ENCODE peak calls at places on chromosomes 13 and 19, in eight cellular contexts. F, W, Y, X, U, N, G and H are unnamed samples.

GRCh38 chr19:12695090-12695489 is 1.3 kb downstream of the FBXW9 start:
- DNase-seq in F (no peak), W (no peak), Y (no peak), X (no peak), U (no peak), N (no peak), G (no peak), H (no peak)

GRCh38 chr13:45119469-45119989 is 781 bp upstream of the GTF2F2 start:
- DNase-seq in F (peak; percentile 78), W (peak; percentile 59), Y (peak; percentile 45), X (peak; percentile 5), U (peak; percentile 65), N (peak; percentile 53), G (no peak), H (no peak)

GRCh38 chr13:55439450-55439849 is 1701.3 kb upstream of the PRR20A start:
- DNase-seq in F (no peak), W (no peak), Y (no peak), X (no peak), U (no peak), N (no peak), G (no peak), H (no peak)

GRCh38 chr13:97905517-97905916 is 48.0 kb upstream of the IPO5 start:
- DNase-seq in F (peak; percentile 31), W (no peak), Y (no peak), X (no peak), U (no peak), N (no peak), G (no peak), H (no peak)

GRCh38 chr19:46408611-46409039 is 4.7 kb downstream of the CCDC8 start:
- DNase-seq in F (peak; percentile 79), W (peak; percentile 23), Y (no peak), X (no peak), U (no peak), N (no peak), G (no peak), H (no peak)

GRCh38 chr13:112711528-112712265 is 21.9 kb downstream of the ATP11A start:
- DNase-seq in F (peak; percentile 99), W (no peak), Y (peak; percentile 97), X (no peak), U (peak; percentile 25), N (peak; percentile 83), G (peak; percentile 52), H (peak; percentile 51)

GRCh38 chr13:73001971-73002370 is 56.8 kb upstream of the KLF5 start:
- DNase-seq in F (no peak), W (no peak), Y (peak; percentile 20), X (no peak), U (no peak), N (no peak), G (no peak), H (no peak)

GRCh38 chr13:22447132-22447886 is 733.5 kb upstream of the SGCG start:
- DNase-seq in F (no peak), W (no peak), Y (no peak), X (no peak), U (no peak), N (no peak), G (no peak), H (no peak)

GRCh38 chr13:73633817-73634449 is 500.3 kb downstream of the KLF12 start:
- DNase-seq in F (peak; percentile 10), W (no peak), Y (no peak), X (no peak), U (no peak), N (no peak), G (no peak), H (no peak)

GRCh38 chr19:3810708-3811355 is 24.7 kb upstream of the MATK start:
- DNase-seq in F (no peak), W (no peak), Y (no peak), X (no peak), U (no peak), N (no peak), G (no peak), H (no peak)

GRCh38 chr13:79468819-79469218 is 12.1 kb upstream of the NDFIP2 start:
- DNase-seq in F (no peak), W (no peak), Y (no peak), X (no peak), U (no peak), N (no peak), G (no peak), H (no peak)

GRCh38 chr19:47649588-47649987 is 40.7 kb downstream of the BICRA start:
- DNase-seq in F (no peak), W (no peak), Y (no peak), X (no peak), U (no peak), N (no peak), G (no peak), H (no peak)

GRCh38 chr19:30621326-30621920 is 249.2 kb downstream of the ZNF536 start:
- DNase-seq in F (no peak), W (no peak), Y (no peak), X (no peak), U (no peak), N (no peak), G (no peak), H (no peak)

GRCh38 chr13:50521191-50521590 is 322.3 kb downstream of the DLEU7 start:
- DNase-seq in F (no peak), W (no peak), Y (no peak), X (no peak), U (no peak), N (no peak), G (no peak), H (no peak)

GRCh38 chr19:17929056-17929455 is 3.8 kb upstream of the CCDC124 start:
- DNase-seq in F (no peak), W (no peak), Y (no peak), X (no peak), U (no peak), N (no peak), G (no peak), H (no peak)

GRCh38 chr19:3224346-3225325 is at the start of gene CELF5:
- DNase-seq in F (peak; percentile 43), W (peak; percentile 49), Y (peak; percentile 18), X (peak; percentile 20), U (peak; percentile 66), N (no peak), G (peak; percentile 21), H (peak; percentile 84)

GRCh38 chr19:1061987-1062386 is 5.0 kb upstream of the ARHGAP45 start:
- DNase-seq in F (no peak), W (no peak), Y (no peak), X (no peak), U (no peak), N (no peak), G (no peak), H (no peak)

GRCh38 chr19:3409346-3410064 is 43.1 kb downstream of the NFIC start:
- DNase-seq in F (no peak), W (no peak), Y (no peak), X (no peak), U (no peak), N (no peak), G (no peak), H (no peak)

GRCh38 chr19:3474015-3474414 is 6.3 kb downstream of the SMIM24 start:
- DNase-seq in F (no peak), W (no peak), Y (peak; percentile 17), X (no peak), U (no peak), N (no peak), G (no peak), H (no peak)

GRCh38 chr13:26518433-26519084 is 38.9 kb upstream of the WASF3 start:
- DNase-seq in F (no peak), W (no peak), Y (no peak), X (no peak), U (no peak), N (no peak), G (no peak), H (no peak)

GRCh38 chr19:45528149-45528743 is 21.0 kb downstream of the VASP start:
- DNase-seq in F (peak; percentile 21), W (no peak), Y (peak; percentile 98), X (no peak), U (no peak), N (no peak), G (no peak), H (no peak)

GRCh38 chr19:35266904-35267817 is 1.6 kb upstream of the USF2 start:
- DNase-seq in F (no peak), W (peak; percentile 47), Y (peak; percentile 36), X (peak; percentile 33), U (peak; percentile 45), N (no peak), G (peak; percentile 20), H (no peak)

GRCh38 chr19:2201473-2202148 is 34.5 kb downstream of the PLEKHJ1 start:
- DNase-seq in F (no peak), W (no peak), Y (no peak), X (no peak), U (no peak), N (no peak), G (no peak), H (no peak)

GRCh38 chr19:41616785-41617621 is 9.9 kb downstream of the CEACAM4 start:
- DNase-seq in F (peak; percentile 31), W (no peak), Y (peak; percentile 73), X (no peak), U (peak; percentile 10), N (no peak), G (peak; percentile 7), H (no peak)

GRCh38 chr19:10764340-10764894 is 46.5 kb downstream of the DNM2 start:
- DNase-seq in F (no peak), W (no peak), Y (peak; percentile 91), X (no peak), U (no peak), N (no peak), G (no peak), H (no peak)

GRCh38 chr19:1357695-1358094 is 26.0 kb upstream of the NDUFS7 start:
- DNase-seq in F (no peak), W (no peak), Y (no peak), X (no peak), U (no peak), N (no peak), G (no peak), H (no peak)

GRCh38 chr13:110425444-110425780 is 118.3 kb downstream of the COL4A2 start:
- DNase-seq in F (no peak), W (no peak), Y (no peak), X (no peak), U (no peak), N (no peak), G (no peak), H (no peak)

GRCh38 chr13:22243519-22244197 is 572.8 kb downstream of the FGF9 start:
- DNase-seq in F (no peak), W (no peak), Y (no peak), X (no peak), U (no peak), N (no peak), G (no peak), H (no peak)

GRCh38 chr13:25237083-25237482 is 50.2 kb downstream of the MTMR6 start:
- DNase-seq in F (no peak), W (no peak), Y (no peak), X (no peak), U (no peak), N (no peak), G (no peak), H (no peak)

GRCh38 chr13:89796196-89796595 is 1551.3 kb upstream of the MIR17HG start:
- DNase-seq in F (no peak), W (no peak), Y (no peak), X (no peak), U (no peak), N (no peak), G (no peak), H (no peak)

GRCh38 chr13:41416276-41416675 is 41.1 kb upstream of the RGCC start:
- DNase-seq in F (no peak), W (no peak), Y (no peak), X (no peak), U (no peak), N (no peak), G (no peak), H (no peak)

GRCh38 chr13:73754727-73755292 is 379.4 kb downstream of the KLF12 start:
- DNase-seq in F (peak; percentile 77), W (peak; percentile 79), Y (peak; percentile 96), X (no peak), U (no peak), N (peak; percentile 55), G (peak; percentile 45), H (no peak)

GRCh38 chr13:75271851-75272250 is 210.1 kb downstream of the TBC1D4 start:
- DNase-seq in F (peak; percentile 19), W (no peak), Y (no peak), X (no peak), U (no peak), N (no peak), G (no peak), H (no peak)

GRCh38 chr13:62704795-62705329 is 1289.2 kb upstream of the PCDH20 start:
- DNase-seq in F (no peak), W (no peak), Y (no peak), X (no peak), U (no peak), N (no peak), G (no peak), H (no peak)